ENCODE peak calls at places on chromosomes 6 and 20, in eight cellular contexts. C is cardiac muscle cell, K is fibroblast of lung, D is heart left ventricle, R is H9, X is cardiac fibroblast, W is left ventricle myocardium inferior, Z is tibial nerve. G is an unnamed sample.

GRCh38 chr6:18861182-18861581 is 474.0 kb downstream of the RNF144B start:
- DNase-seq in C (no peak), K (no peak), D (no peak), R (no peak), X (no peak), W (no peak), Z (no peak), G (peak)

GRCh38 chr20:48155231-48155630 is 369.9 kb upstream of the SULF2 start:
- DNase-seq in C (no peak), K (no peak), D (no peak), R (no peak), X (no peak), W (no peak), Z (no peak), G (no peak)

GRCh38 chr6:134415681-134416080 is 97.8 kb upstream of the SGK1 start:
- DNase-seq in C (no peak), K (no peak), D (no peak), R (no peak), X (no peak), W (no peak), Z (no peak), G (no peak)

GRCh38 chr6:82980086-82980485 is 85.6 kb downstream of the UBE3D start:
- DNase-seq in C (no peak), K (peak), D (no peak), R (no peak), X (peak), W (no peak), Z (no peak), G (peak)

GRCh38 chr6:126983779-126984178 is 134.7 kb upstream of the RSPO3 start:
- DNase-seq in C (no peak), K (no peak), D (no peak), R (peak), X (no peak), W (no peak), Z (no peak), G (no peak)

GRCh38 chr6:24493945-24494725 is 634 bp upstream of the ALDH5A1 start:
- DNase-seq in C (no peak), K (no peak), D (no peak), R (no peak), X (no peak), W (no peak), Z (no peak), G (no peak)

GRCh38 chr6:41591122-41591521 is 44.9 kb downstream of the FOXP4 start:
- DNase-seq in C (no peak), K (no peak), D (no peak), R (no peak), X (no peak), W (no peak), Z (no peak), G (no peak)

GRCh38 chr20:20083796-20084195 is 31.5 kb downstream of the CFAP61 start:
- DNase-seq in C (peak), K (peak), D (no peak), R (no peak), X (peak), W (no peak), Z (no peak), G (peak)

GRCh38 chr20:63072231-63072791 is 65.5 kb upstream of the BHLHE23 start:
- DNase-seq in C (no peak), K (no peak), D (no peak), R (no peak), X (no peak), W (no peak), Z (no peak), G (no peak)

GRCh38 chr6:100879317-100879716 is 1.8 kb downstream of the ASCC3 start:
- DNase-seq in C (no peak), K (no peak), D (no peak), R (peak), X (no peak), W (no peak), Z (no peak), G (no peak)

GRCh38 chr6:165663283-165663735 is 268 bp upstream of the PDE10A start:
- DNase-seq in C (peak), K (peak), D (peak), R (peak), X (peak), W (peak), Z (no peak), G (no peak)

GRCh38 chr6:75934643-75935472 is 137.6 kb downstream of the IMPG1 start:
- DNase-seq in C (peak), K (peak), D (peak), R (peak), X (peak), W (no peak), Z (no peak), G (peak)

GRCh38 chr20:52610749-52611148 is 361.4 kb upstream of the TSHZ2 start:
- DNase-seq in C (no peak), K (no peak), D (no peak), R (no peak), X (no peak), W (no peak), Z (no peak), G (no peak)

GRCh38 chr6:159730277-159730676 is 3.0 kb downstream of the WTAP start:
- DNase-seq in C (no peak), K (no peak), D (no peak), R (no peak), X (no peak), W (no peak), Z (no peak), G (no peak)

GRCh38 chr6:41736207-41736710 is 851 bp upstream of the TFEB start:
- DNase-seq in C (no peak), K (no peak), D (no peak), R (peak), X (no peak), W (no peak), Z (no peak), G (peak)

GRCh38 chr6:114020223-114020622 is 49.3 kb upstream of the HDAC2 start:
- DNase-seq in C (no peak), K (no peak), D (no peak), R (no peak), X (no peak), W (no peak), Z (no peak), G (no peak)

GRCh38 chr6:139028242-139028657 is 295 bp upstream of the ABRACL start:
- DNase-seq in C (no peak), K (no peak), D (no peak), R (peak), X (no peak), W (no peak), Z (no peak), G (peak)

GRCh38 chr6:87558446-87558845 is 31.3 kb downstream of the RARS2 start:
- DNase-seq in C (no peak), K (peak), D (no peak), R (no peak), X (no peak), W (no peak), Z (no peak), G (no peak)

GRCh38 chr6:144266091-144266649 is 19.0 kb upstream of the UTRN start:
- DNase-seq in C (peak), K (peak), D (peak), R (peak), X (peak), W (peak), Z (peak), G (peak)

GRCh38 chr6:149140137-149140909 is 177.2 kb upstream of the TAB2 start:
- DNase-seq in C (no peak), K (no peak), D (no peak), R (no peak), X (no peak), W (no peak), Z (no peak), G (no peak)

GRCh38 chr20:13277663-13278295 is 56.7 kb downstream of the ISM1 start:
- DNase-seq in C (no peak), K (no peak), D (no peak), R (no peak), X (no peak), W (no peak), Z (no peak), G (peak)

GRCh38 chr6:157076427-157076774 is 246.9 kb downstream of the TMEM242 start:
- DNase-seq in C (no peak), K (no peak), D (no peak), R (no peak), X (no peak), W (no peak), Z (no peak), G (no peak)

DNA sequence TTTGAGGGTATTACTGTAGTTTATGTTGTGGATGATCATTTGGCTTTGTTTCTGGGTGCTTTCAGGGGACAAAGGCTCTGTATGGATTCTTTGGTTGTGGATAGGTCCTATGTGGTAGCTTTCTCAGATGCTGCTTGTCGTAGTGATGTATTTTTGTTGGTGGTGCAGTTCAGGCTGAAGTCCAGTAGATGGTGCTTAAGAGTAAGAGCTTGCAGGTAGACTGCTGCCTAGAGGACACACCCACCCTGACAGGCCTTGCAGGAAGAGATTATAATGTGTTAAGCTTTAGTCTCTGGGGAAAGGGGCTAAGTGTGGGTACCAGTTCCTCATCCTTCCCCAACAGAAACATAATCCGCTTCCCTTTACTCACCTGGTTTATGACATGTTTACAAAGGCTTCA is 62.6 kb upstream of the ADGRB3 start:
- DNase-seq in C (peak), K (peak), D (no peak), R (peak), X (peak), W (no peak), Z (no peak), G (peak)
- TF ChIP-seq CTCF in C (peak), K (peak), D (peak), R (peak), X (peak), W (peak), Z (no peak), G (peak)

DNA sequence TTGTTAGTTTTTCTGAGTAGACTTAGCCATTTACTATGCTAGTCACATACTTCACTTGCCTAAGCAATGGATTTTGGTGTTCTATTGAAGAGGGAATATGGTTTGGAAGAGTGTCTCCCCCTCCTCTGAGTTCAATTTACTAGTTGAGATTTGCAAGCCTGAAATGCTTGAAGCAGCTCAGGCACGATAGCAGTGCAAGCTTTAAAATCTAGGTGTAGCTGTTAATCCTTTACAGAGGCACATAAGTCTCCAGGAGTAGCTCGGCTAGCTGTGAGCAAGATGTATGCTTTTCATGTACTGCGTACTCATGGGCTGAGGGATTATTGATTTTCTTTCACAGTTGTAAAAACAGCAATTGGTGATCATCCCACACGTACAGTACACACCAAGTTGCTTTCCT is 745 bp downstream of the FLRT3 start:
- DNase-seq in C (peak), K (peak), D (no peak), R (no peak), X (peak), W (no peak), Z (no peak), G (peak)
- TF ChIP-seq CTCF in C (no peak), K (no peak), D (no peak), R (no peak), X (no peak), W (no peak), Z (no peak), G (peak)

GRCh38 chr6:109483744-109484075 is 691 bp upstream of the ZBTB24 start:
- DNase-seq in C (no peak), K (peak), D (no peak), R (no peak), X (no peak), W (no peak), Z (no peak), G (no peak)

GRCh38 chr6:109484161-109484560 is 1.1 kb upstream of the ZBTB24 start:
- DNase-seq in C (no peak), K (no peak), D (no peak), R (no peak), X (no peak), W (no peak), Z (no peak), G (no peak)

GRCh38 chr6:109485536-109485935 is 2.5 kb upstream of the ZBTB24 start:
- DNase-seq in C (no peak), K (no peak), D (no peak), R (no peak), X (no peak), W (no peak), Z (no peak), G (no peak)

GRCh38 chr6:109480993-109481480 is 2.0 kb downstream of the ZBTB24 start:
- DNase-seq in C (no peak), K (no peak), D (no peak), R (no peak), X (no peak), W (no peak), Z (no peak), G (no peak)

GRCh38 chr6:109482913-109483743 is at the start of gene ZBTB24:
- DNase-seq in C (peak), K (peak), D (peak), R (peak), X (peak), W (peak), Z (peak), G (peak)
- TF ChIP-seq CTCF in C (no peak), K (no peak), D (no peak), R (no peak), X (no peak), W (no peak), Z (no peak), G (no peak)

GRCh38 chr20:23667666-23668065 is 21.2 kb downstream of the CST4 start:
- DNase-seq in C (no peak), K (no peak), D (no peak), R (no peak), X (no peak), W (no peak), Z (no peak), G (no peak)

GRCh38 chr20:23666698-23667097 is 22.1 kb downstream of the CST4 start:
- DNase-seq in C (no peak), K (no peak), D (peak), R (no peak), X (no peak), W (peak), Z (no peak), G (no peak)

GRCh38 chr20:23664954-23665353 is 23.9 kb downstream of the CST4 start:
- DNase-seq in C (no peak), K (no peak), D (no peak), R (no peak), X (no peak), W (no peak), Z (no peak), G (no peak)

GRCh38 chr20:23668477-23668951 is 20.3 kb downstream of the CST4 start:
- DNase-seq in C (peak), K (peak), D (peak), R (peak), X (peak), W (no peak), Z (peak), G (peak)

GRCh38 chr20:23666189-23666588 is 22.6 kb downstream of the CST4 start:
- DNase-seq in C (no peak), K (peak), D (no peak), R (no peak), X (peak), W (no peak), Z (no peak), G (peak)
- TF ChIP-seq CTCF in C (peak), K (peak), D (no peak), R (peak), X (peak), W (no peak), Z (no peak), G (no peak)

GRCh38 chr6:617485-618100 is 39.3 kb downstream of the HUS1B start:
- DNase-seq in C (no peak), K (no peak), D (no peak), R (peak), X (no peak), W (no peak), Z (no peak), G (no peak)
- TF ChIP-seq CTCF in C (no peak), K (no peak), D (no peak), R (peak), X (no peak), W (no peak), Z (no peak), G (no peak)

GRCh38 chr6:121482004-121482693 is 46.7 kb downstream of the GJA1 start:
- DNase-seq in C (no peak), K (peak), D (no peak), R (no peak), X (peak), W (no peak), Z (no peak), G (peak)
- TF ChIP-seq CTCF in C (no peak), K (no peak), D (no peak), R (no peak), X (no peak), W (no peak), Z (no peak), G (no peak)

G was measured in MCF 10A.